ENCODE peak calls at places on chromosome 7, in four cellular contexts. Y, W, E and G are unnamed samples.

GRCh38 chr7:34208878-34209621 is 303.7 kb downstream of the BMPER start:
- DNase-seq in Y (no peak), W (no peak), E (no peak), G (no peak)

GRCh38 chr7:2624293-2624881 is 7.4 kb upstream of the TTYH3 start:
- DNase-seq in Y (no peak), W (no peak), E (no peak), G (no peak)

GRCh38 chr7:8121243-8121642 is 140.7 kb downstream of the ICA1 start:
- DNase-seq in Y (no peak), W (no peak), E (no peak), G (no peak)

GRCh38 chr7:70776627-70777101 is 355.3 kb upstream of the GALNT17 start:
- DNase-seq in Y (no peak), W (no peak), E (peak; percentile 37), G (no peak)

GRCh38 chr7:2945171-2945570 is 98.5 kb downstream of the CARD11 start:
- DNase-seq in Y (no peak), W (no peak), E (no peak), G (no peak)

GRCh38 chr7:1523208-1523607 is 7.3 kb upstream of the MAFK start:
- DNase-seq in Y (no peak), W (no peak), E (no peak), G (no peak)

GRCh38 chr7:27156901-27157716 is 634 bp upstream of the HOXA7 start:
- DNase-seq in Y (no peak), W (no peak), E (no peak), G (no peak)

GRCh38 chr7:105487559-105488218 is 34.4 kb downstream of the PUS7 start:
- DNase-seq in Y (peak; percentile 32), W (peak; percentile 86), E (no peak), G (peak; percentile 39)

GRCh38 chr7:70353948-70354335 is 755.7 kb downstream of the AUTS2 start:
- DNase-seq in Y (no peak), W (no peak), E (no peak), G (no peak)

GRCh38 chr7:137923380-137923779 is 76.6 kb upstream of the DGKI start:
- DNase-seq in Y (no peak), W (peak; percentile 96), E (no peak), G (no peak)

GRCh38 chr7:148058753-148059152 is 531.8 kb upstream of the C7orf33 start:
- DNase-seq in Y (no peak), W (no peak), E (no peak), G (no peak)

GRCh38 chr7:77532247-77532646 is 4.8 kb upstream of the PTPN12 start:
- DNase-seq in Y (no peak), W (no peak), E (no peak), G (no peak)

GRCh38 chr7:82017334-82017943 is 247.6 kb upstream of the HGF start:
- DNase-seq in Y (no peak), W (peak; percentile 43), E (no peak), G (no peak)

GRCh38 chr7:29352041-29352440 is 157.5 kb downstream of the CHN2 start:
- DNase-seq in Y (no peak), W (no peak), E (no peak), G (no peak)

GRCh38 chr7:35504365-35504764 is 190.6 kb downstream of the HERPUD2 start:
- DNase-seq in Y (no peak), W (no peak), E (no peak), G (no peak)

GRCh38 chr7:70569335-70569819 is 562.6 kb upstream of the GALNT17 start:
- DNase-seq in Y (no peak), W (no peak), E (no peak), G (no peak)

GRCh38 chr7:24783731-24784130 is 26.5 kb upstream of the GSDME start:
- DNase-seq in Y (no peak), W (peak; percentile 20), E (no peak), G (no peak)

GRCh38 chr7:140640060-140640611 is 477 bp downstream of the DENND2A start:
- DNase-seq in Y (peak; percentile 37), W (peak; percentile 69), E (no peak), G (peak; percentile 61)

GRCh38 chr7:18566829-18567228 is 71.3 kb downstream of the HDAC9 start:
- DNase-seq in Y (peak; percentile 44), W (peak; percentile 19), E (no peak), G (peak; percentile 51)

GRCh38 chr7:70681847-70682350 is 450.0 kb upstream of the GALNT17 start:
- DNase-seq in Y (peak; percentile 45), W (no peak), E (peak; percentile 45), G (peak; percentile 66)

GRCh38 chr7:131352032-131352431 is 24.4 kb downstream of the MKLN1 start:
- DNase-seq in Y (no peak), W (no peak), E (no peak), G (no peak)

GRCh38 chr7:29328050-29328449 is 133.5 kb downstream of the CHN2 start:
- DNase-seq in Y (no peak), W (no peak), E (no peak), G (no peak)

GRCh38 chr7:82044497-82045080 is 274.7 kb upstream of the HGF start:
- DNase-seq in Y (no peak), W (peak; percentile 57), E (peak; percentile 37), G (peak; percentile 8)

GRCh38 chr7:159075563-159076238 is 69.0 kb downstream of the VIPR2 start:
- DNase-seq in Y (no peak), W (no peak), E (no peak), G (no peak)